ENCODE peak calls at places on chromosomes 7 and 10, in seven cellular contexts. V, X, H, D, U, T and K are unnamed samples.

GRCh38 chr10:60271319-60272040 is 118.2 kb downstream of the ANK3 start:
- DNase-seq in D (no peak), T (no peak), X (no peak), U (no peak), H (no peak), V (no peak), K (no peak)

GRCh38 chr10:88045116-88045515 is 181.7 kb downstream of the PTEN start:
- DNase-seq in D (peak; percentile 30), V (no peak), T (no peak), X (no peak), U (no peak), H (no peak), K (no peak)

GRCh38 chr10:109429956-109430760 is 493.2 kb downstream of the XPNPEP1 start:
- DNase-seq in T (no peak), X (peak; percentile 52), V (no peak), U (no peak), D (peak; percentile 17), H (no peak), K (peak; percentile 56)

GRCh38 chr7:11748884-11749283 is 83.1 kb downstream of the THSD7A start:
- DNase-seq in V (no peak), T (no peak), U (no peak), D (peak; percentile 33), X (no peak), H (no peak), K (no peak)

GRCh38 chr7:20561466-20561865 is 54.0 kb upstream of the ABCB5 start:
- DNase-seq in D (no peak), T (no peak), H (no peak), U (no peak), X (no peak), V (no peak), K (no peak)

GRCh38 chr10:133394801-133395221 is 854 bp downstream of the MTG1 start:
- DNase-seq in H (no peak), X (no peak), D (no peak), V (no peak), T (no peak), U (no peak), K (no peak)

GRCh38 chr10:2920166-2920565 is 147.2 kb upstream of the PFKP start:
- DNase-seq in T (no peak), D (no peak), U (no peak), V (no peak), X (no peak), H (no peak), K (no peak)

GRCh38 chr7:36208406-36208805 is 55.4 kb downstream of the EEPD1 start:
- DNase-seq in X (no peak), U (no peak), D (peak; percentile 19), H (no peak), V (no peak), T (no peak), K (no peak)

GRCh38 chr7:28666144-28666543 is 253.8 kb downstream of the CREB5 start:
- DNase-seq in V (no peak), T (no peak), D (no peak), U (no peak), H (no peak), X (no peak), K (no peak)

GRCh38 chr7:96097802-96098201 is 224.1 kb downstream of the SLC25A13 start:
- DNase-seq in T (no peak), V (no peak), D (no peak), U (no peak), X (no peak), H (no peak), K (no peak)

DNA sequence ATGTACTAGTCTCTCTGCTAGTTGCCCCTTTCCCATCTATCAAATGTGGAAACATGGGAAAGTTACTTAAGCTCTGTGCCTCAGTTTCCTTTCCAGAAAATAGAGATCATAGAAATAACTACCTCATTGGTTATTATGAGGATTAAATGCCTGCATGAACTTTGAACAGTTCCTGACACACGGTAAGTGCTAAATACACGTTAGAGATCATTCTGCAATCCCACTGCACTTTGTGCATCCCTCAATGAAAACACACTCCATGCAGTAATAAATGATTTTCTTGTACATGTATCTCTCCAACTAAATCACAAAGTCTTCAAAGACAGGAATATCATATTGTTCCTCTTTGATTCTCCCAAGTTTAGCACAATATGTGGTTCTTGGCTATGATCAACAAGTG is 73.1 kb downstream of the PPP1R3C start:
- DNase-seq in D (no peak), H (no peak), U (no peak), V (no peak), X (no peak), T (no peak), K (no peak)
- TF ChIP-seq CTCF in D (no peak), H (no peak), U (no peak), V (no peak), X (no peak), T (no peak), K (no peak)

DNA sequence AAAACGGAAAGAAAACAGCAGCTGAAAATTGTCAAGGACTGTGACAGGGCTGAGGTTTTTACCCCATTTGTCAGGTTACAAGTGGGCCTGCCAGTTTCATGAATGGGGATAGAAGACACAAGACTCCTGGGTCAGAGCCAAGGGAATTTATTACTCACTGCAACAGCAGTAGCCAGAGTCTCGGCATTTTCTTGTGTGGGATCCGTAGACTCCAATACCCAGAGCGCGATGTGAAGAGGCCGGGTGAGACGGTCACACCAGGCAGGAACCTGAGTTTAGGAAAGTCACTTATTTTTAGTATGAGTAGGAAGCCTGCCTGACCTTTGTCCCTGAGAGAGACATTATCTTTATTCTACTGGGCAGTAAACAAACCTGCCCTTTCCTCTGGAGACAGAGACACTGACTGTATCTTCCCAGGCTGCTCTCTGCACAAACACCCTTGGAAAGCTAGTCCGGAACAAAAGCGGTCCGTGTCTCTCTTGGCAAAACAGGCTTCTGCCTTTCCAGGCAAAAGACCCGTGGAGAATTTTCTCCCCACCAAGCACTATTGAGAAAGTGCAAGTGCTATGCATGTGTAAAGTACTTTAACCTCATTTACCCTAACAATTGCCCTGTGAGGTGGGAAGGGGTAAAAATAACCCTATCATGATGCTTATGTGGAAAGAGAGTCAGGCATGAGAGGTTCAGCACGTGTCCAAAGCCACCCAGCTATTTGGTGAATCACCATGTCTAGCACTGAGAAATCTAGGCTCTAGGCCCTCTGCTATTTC is 58.4 kb downstream of the JCAD start:
- DNase-seq in V (no peak), X (peak; percentile 89), T (peak; percentile 53), U (peak; percentile 65), D (peak; percentile 95), H (no peak), K (peak; percentile 54)
- TF ChIP-seq CTCF in V (no peak), X (no peak), T (no peak), U (no peak), D (no peak), H (no peak), K (no peak)

GRCh38 chr10:102629661-102630614 is 14.3 kb upstream of the TRIM8 start:
- DNase-seq in U (no peak), V (no peak), T (no peak), H (no peak), X (peak; percentile 66), D (peak; percentile 93), K (peak; percentile 57)

GRCh38 chr10:102627446-102628293 is 16.6 kb upstream of the TRIM8 start:
- DNase-seq in X (peak; percentile 37), U (peak; percentile 74), V (no peak), D (peak; percentile 67), T (no peak), H (no peak), K (no peak)

GRCh38 chr10:102627141-102627445 is 17.2 kb upstream of the TRIM8 start:
- DNase-seq in U (no peak), V (no peak), H (no peak), X (no peak), T (no peak), D (no peak), K (no peak)

GRCh38 chr10:102630663-102631062 is 13.6 kb upstream of the TRIM8 start:
- DNase-seq in T (no peak), D (no peak), V (no peak), X (no peak), U (no peak), H (no peak), K (no peak)

DNA sequence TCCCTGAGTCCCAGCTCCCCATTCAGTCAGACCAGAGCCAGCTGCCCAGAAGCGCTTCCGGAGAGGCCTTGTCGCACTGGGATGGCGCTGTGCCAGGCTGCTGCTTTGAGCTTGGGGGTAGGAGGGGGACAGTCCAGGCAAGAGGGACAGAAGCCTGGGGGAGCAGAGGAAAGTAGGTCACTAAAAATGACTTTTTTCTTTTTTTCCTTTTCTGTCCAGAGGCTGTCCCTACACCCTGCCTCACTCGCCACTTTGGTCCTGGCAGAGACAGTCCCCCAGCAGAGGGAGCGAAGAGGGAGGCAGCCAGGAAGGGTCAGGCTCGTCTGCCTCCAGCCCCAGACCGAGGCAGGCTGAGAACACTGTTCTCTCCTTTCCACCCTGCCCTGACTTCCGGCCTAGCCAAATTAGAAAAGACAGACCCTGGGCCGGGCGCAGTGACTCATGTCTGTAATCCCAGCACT is 15.8 kb upstream of the TRIM8 start:
- DNase-seq in H (no peak), D (no peak), T (no peak), X (no peak), V (no peak), U (peak; percentile 53), K (no peak)
- TF ChIP-seq CTCF in H (no peak), D (peak; percentile 27), T (no peak), X (peak; percentile 28), V (no peak), U (no peak), K (peak; percentile 1)

GRCh38 chr10:34526758-34527730 is 288.1 kb downstream of the PARD3 start:
- DNase-seq in U (no peak), H (no peak), V (no peak), T (no peak), X (peak; percentile 84), D (peak; percentile 98), K (peak; percentile 93)
- TF ChIP-seq CTCF in U (no peak), H (no peak), V (no peak), T (no peak), X (peak; percentile 12), D (peak; percentile 45), K (peak; percentile 31)

GRCh38 chr10:98115388-98115787 is 19.1 kb upstream of the R3HCC1L start:
- DNase-seq in X (no peak), D (no peak), H (no peak), T (no peak), V (no peak), U (no peak), K (no peak)

DNA sequence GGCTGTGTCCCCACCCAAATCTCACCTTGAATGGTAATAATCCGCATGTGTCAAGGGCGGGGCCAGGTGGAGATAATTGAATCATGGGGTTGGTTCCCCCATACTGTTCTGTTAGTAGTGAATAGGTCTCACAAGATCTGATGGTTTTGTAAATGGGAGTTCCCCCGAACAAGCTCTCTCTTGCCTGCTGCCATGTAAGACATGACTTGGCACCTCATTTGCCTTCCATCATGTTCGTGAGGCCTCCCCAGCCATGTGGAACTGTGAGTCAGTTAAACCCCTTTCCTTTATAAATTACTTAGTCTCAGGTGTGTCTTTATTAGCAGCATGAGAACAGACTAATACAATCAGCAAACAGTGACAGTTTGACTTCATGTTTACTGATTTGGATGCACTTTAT is 14.6 kb upstream of the R3HCC1L start:
- DNase-seq in U (no peak), X (no peak), H (no peak), T (no peak), D (no peak), V (no peak), K (no peak)
- TF ChIP-seq CTCF in U (no peak), X (no peak), H (no peak), T (no peak), D (no peak), V (no peak), K (no peak)